ENCODE peak calls at places on chromosomes 7 and 10, in ten cellular contexts. F is NCI-H1417; W is NCI-H1105 treated with DMSO at 0.1 percent for 48 hours; J is hepatocyte; C is stimulated activated CD8-positive, alpha-beta memory T cell treated with anti-CD3 and anti-CD28 coated beads, Interleukin-4, amount 100 ng/mL, for 1 hour; E is foreskin melanocyte; N is NCI-H460; I is bronchial epithelial cell; S is esophagus squamous epithelium; U is HTR-8/SVneo. M is an unnamed sample.
A peak's percentile ranks its signal among the peaks of the same experiment; 100 is the strongest.

GRCh38 chr10:72001026-72001380 is 36.8 kb downstream of the CHST3 start:
- DNase-seq in E (no peak), U (no peak), C (no peak), F (no peak), S (no peak), W (no peak), J (no peak), N (no peak), I (no peak), M (no peak)

GRCh38 chr7:131525820-131526219 is 30.6 kb downstream of the PODXL start:
- DNase-seq in F (no peak), W (no peak), U (no peak), S (no peak), C (no peak), I (peak; percentile 81), N (no peak), E (no peak), J (no peak), M (no peak)

GRCh38 chr10:7410800-7411670 is at the start of gene SFMBT2:
- DNase-seq in C (no peak), U (peak; percentile 74), W (peak; percentile 20), E (peak; percentile 45), I (peak; percentile 21), N (peak; percentile 43), F (peak; percentile 67), S (no peak), J (peak; percentile 75), M (no peak)

GRCh38 chr10:47034511-47035051 is 123.4 kb downstream of the PTPN20 start:
- DNase-seq in E (no peak), C (no peak), U (no peak), W (no peak), S (no peak), F (peak; percentile 8), N (no peak), I (no peak), J (no peak), M (no peak)

GRCh38 chr7:100141554-100141949 is 7.2 kb upstream of the LAMTOR4 start:
- DNase-seq in S (no peak), U (no peak), I (no peak), W (no peak), E (no peak), N (no peak), C (no peak), J (no peak), F (no peak), M (no peak)

GRCh38 chr7:98194186-98194585 is 17.1 kb upstream of the BHLHA15 start:
- DNase-seq in C (no peak), J (no peak), S (no peak), N (no peak), E (no peak), U (no peak), F (no peak), I (no peak), W (no peak), M (no peak)

GRCh38 chr7:75559355-75559986 is 67.4 kb downstream of the SPDYE5 start:
- DNase-seq in F (no peak), I (no peak), S (no peak), W (no peak), J (no peak), U (no peak), C (no peak), E (no peak), N (no peak), M (peak; percentile 32)

GRCh38 chr10:98309366-98310355 is 41.7 kb upstream of the LOXL4 start:
- DNase-seq in C (no peak), S (no peak), N (peak; percentile 63), U (peak; percentile 83), J (peak; percentile 88), F (peak; percentile 26), E (peak; percentile 73), W (no peak), I (peak; percentile 46), M (peak; percentile 81)

GRCh38 chr10:17106991-17107390 is 22.6 kb downstream of the CUBN start:
- DNase-seq in I (no peak), F (no peak), U (no peak), J (no peak), S (no peak), C (no peak), W (no peak), E (no peak), N (no peak), M (no peak)

GRCh38 chr7:121832347-121832746 is 40.6 kb upstream of the PTPRZ1 start:
- DNase-seq in S (no peak), W (peak; percentile 83), C (no peak), F (peak; percentile 90), U (no peak), E (no peak), I (peak; percentile 10), J (no peak), N (no peak), M (peak; percentile 83)

GRCh38 chr10:110399163-110400094 is 94.7 kb upstream of the SMNDC1 start:
- DNase-seq in S (no peak), N (peak; percentile 98), C (no peak), I (peak; percentile 99), E (peak; percentile 73), U (peak; percentile 67), W (no peak), F (no peak), J (peak; percentile 70), M (no peak)

GRCh38 chr10:86177483-86178155 is 189.0 kb downstream of the GRID1 start:
- DNase-seq in C (no peak), F (no peak), S (no peak), E (no peak), I (no peak), N (no peak), U (no peak), J (no peak), W (no peak), M (no peak)

GRCh38 chr10:112265745-112266144 is 17.5 kb upstream of the TECTB start:
- DNase-seq in J (peak; percentile 50), S (no peak), C (no peak), F (no peak), E (peak; percentile 60), I (no peak), W (no peak), U (no peak), N (no peak), M (no peak)

GRCh38 chr7:55132890-55133551 is 114.2 kb downstream of the EGFR start:
- DNase-seq in E (peak; percentile 32), U (peak; percentile 78), J (peak; percentile 84), C (no peak), W (no peak), S (no peak), I (peak; percentile 100), F (no peak), N (peak; percentile 76), M (no peak)

GRCh38 chr10:70758757-70759514 is 26.2 kb downstream of the TBATA start:
- DNase-seq in S (no peak), C (peak; percentile 28), J (peak; percentile 85), I (peak; percentile 54), U (peak; percentile 67), E (peak; percentile 48), F (peak; percentile 51), N (peak; percentile 66), W (peak; percentile 51), M (peak; percentile 46)

GRCh38 chr10:110652475-110653118 is 8.5 kb downstream of the RBM20 start:
- DNase-seq in U (no peak), N (no peak), F (no peak), E (no peak), W (no peak), I (no peak), J (no peak), C (no peak), S (no peak), M (no peak)

GRCh38 chr10:62582804-62583208 is 208.6 kb downstream of the ZNF365 start:
- DNase-seq in W (no peak), C (no peak), E (peak; percentile 82), S (no peak), J (peak; percentile 30), I (peak; percentile 67), N (no peak), F (no peak), U (no peak), M (no peak)

GRCh38 chr7:619356-619840 is 99.8 kb upstream of the PDGFA start:
- DNase-seq in C (no peak), N (no peak), E (no peak), J (no peak), U (no peak), F (no peak), I (no peak), W (no peak), S (no peak), M (no peak)